ENCODE peak calls at places on chromosome 14, in five cellular contexts. One of them, this sample, is unnamed.
A peak's percentile ranks its signal among the peaks of the same experiment; 100 is the strongest.

GRCh38 chr14:33126433-33126832 is 187.8 kb downstream of the NPAS3 start:
- DNase-seq in progenitor cell of endocrine pancreas: no peak
- DNase-seq in globus pallidus: no peak
- DNase-seq in CD4-positive, alpha-beta memory T cell: no peak
- DNase-seq in AG09309: no peak
- DNase-seq in this sample: no peak

GRCh38 chr14:29175706-29176105 is 409.1 kb downstream of the FOXG1 start:
- DNase-seq in CD4-positive, alpha-beta memory T cell: no peak
- DNase-seq in AG09309: no peak
- DNase-seq in progenitor cell of endocrine pancreas: no peak
- DNase-seq in globus pallidus: no peak
- DNase-seq in this sample: no peak

GRCh38 chr14:52023518-52023917 is 34.2 kb downstream of the RTRAF start:
- DNase-seq in progenitor cell of endocrine pancreas: no peak
- DNase-seq in globus pallidus: no peak
- DNase-seq in AG09309: no peak
- DNase-seq in CD4-positive, alpha-beta memory T cell: no peak
- DNase-seq in this sample: peak; percentile 55

GRCh38 chr14:71362920-71363584 is 455.8 kb downstream of the PCNX1 start:
- DNase-seq in progenitor cell of endocrine pancreas: no peak
- DNase-seq in globus pallidus: no peak
- DNase-seq in AG09309: no peak
- DNase-seq in CD4-positive, alpha-beta memory T cell: no peak
- DNase-seq in this sample: no peak

GRCh38 chr14:64835431-64835830 is 44.3 kb downstream of the SPTB start:
- DNase-seq in globus pallidus: no peak
- DNase-seq in AG09309: no peak
- DNase-seq in CD4-positive, alpha-beta memory T cell: no peak
- DNase-seq in progenitor cell of endocrine pancreas: no peak
- DNase-seq in this sample: no peak

GRCh38 chr14:65302571-65303184 is 109.9 kb upstream of the FUT8 start:
- DNase-seq in CD4-positive, alpha-beta memory T cell: no peak
- DNase-seq in progenitor cell of endocrine pancreas: no peak
- DNase-seq in globus pallidus: no peak
- DNase-seq in AG09309: no peak
- DNase-seq in this sample: no peak

GRCh38 chr14:36655963-36656768 is 5.5 kb upstream of the PAX9 start:
- DNase-seq in progenitor cell of endocrine pancreas: peak; percentile 67
- DNase-seq in CD4-positive, alpha-beta memory T cell: peak; percentile 32
- DNase-seq in AG09309: no peak
- DNase-seq in globus pallidus: no peak
- DNase-seq in this sample: no peak

GRCh38 chr14:74257078-74257987 is 18.1 kb downstream of the VSX2 start:
- DNase-seq in CD4-positive, alpha-beta memory T cell: no peak
- DNase-seq in progenitor cell of endocrine pancreas: peak; percentile 41
- DNase-seq in AG09309: no peak
- DNase-seq in globus pallidus: peak; percentile 28
- DNase-seq in this sample: no peak

GRCh38 chr14:100350283-100350926 is 27.3 kb downstream of the SLC25A47 start:
- DNase-seq in progenitor cell of endocrine pancreas: no peak
- DNase-seq in CD4-positive, alpha-beta memory T cell: no peak
- DNase-seq in AG09309: no peak
- DNase-seq in globus pallidus: peak; percentile 19
- DNase-seq in this sample: no peak

GRCh38 chr14:31936100-31936499 is 141.0 kb upstream of the ARHGAP5 start:
- DNase-seq in CD4-positive, alpha-beta memory T cell: no peak
- DNase-seq in progenitor cell of endocrine pancreas: no peak
- DNase-seq in AG09309: no peak
- DNase-seq in globus pallidus: no peak
- DNase-seq in this sample: no peak

GRCh38 chr14:45559626-45560025 is 306.6 kb upstream of the MIS18BP1 start:
- DNase-seq in progenitor cell of endocrine pancreas: no peak
- DNase-seq in CD4-positive, alpha-beta memory T cell: no peak
- DNase-seq in AG09309: no peak
- DNase-seq in globus pallidus: no peak
- DNase-seq in this sample: no peak

GRCh38 chr14:38297681-38298080 is 41.8 kb upstream of the CLEC14A start:
- DNase-seq in CD4-positive, alpha-beta memory T cell: no peak
- DNase-seq in progenitor cell of endocrine pancreas: no peak
- DNase-seq in globus pallidus: no peak
- DNase-seq in AG09309: no peak
- DNase-seq in this sample: peak; percentile 7

GRCh38 chr14:59310644-59311043 is 122.2 kb downstream of the DAAM1 start:
- DNase-seq in CD4-positive, alpha-beta memory T cell: no peak
- DNase-seq in globus pallidus: no peak
- DNase-seq in progenitor cell of endocrine pancreas: no peak
- DNase-seq in AG09309: no peak
- DNase-seq in this sample: no peak

GRCh38 chr14:95533391-95533821 is 1.4 kb upstream of the GLRX5 start:
- DNase-seq in AG09309: no peak
- DNase-seq in globus pallidus: no peak
- DNase-seq in progenitor cell of endocrine pancreas: no peak
- DNase-seq in CD4-positive, alpha-beta memory T cell: peak; percentile 55
- DNase-seq in this sample: no peak

GRCh38 chr14:23034498-23035302 is at the start of gene PSMB5:
- DNase-seq in CD4-positive, alpha-beta memory T cell: peak; percentile 96
- DNase-seq in AG09309: peak; percentile 85
- DNase-seq in globus pallidus: peak; percentile 95
- DNase-seq in progenitor cell of endocrine pancreas: peak; percentile 64
- DNase-seq in this sample: peak; percentile 73

GRCh38 chr14:57957441-57957840 is 91.5 kb upstream of the SLC35F4 start:
- DNase-seq in progenitor cell of endocrine pancreas: no peak
- DNase-seq in AG09309: no peak
- DNase-seq in globus pallidus: no peak
- DNase-seq in CD4-positive, alpha-beta memory T cell: no peak
- DNase-seq in this sample: no peak

GRCh38 chr14:47276931-47277330 is 398.5 kb downstream of the MDGA2 start:
- DNase-seq in CD4-positive, alpha-beta memory T cell: no peak
- DNase-seq in progenitor cell of endocrine pancreas: no peak
- DNase-seq in AG09309: no peak
- DNase-seq in globus pallidus: no peak
- DNase-seq in this sample: no peak

GRCh38 chr14:36511981-36512584 is 7.9 kb downstream of the NKX2-1 start:
- DNase-seq in AG09309: no peak
- DNase-seq in CD4-positive, alpha-beta memory T cell: no peak
- DNase-seq in globus pallidus: no peak
- DNase-seq in progenitor cell of endocrine pancreas: no peak
- DNase-seq in this sample: no peak

GRCh38 chr14:34466691-34467090 is 4.7 kb upstream of the SPTSSA start:
- DNase-seq in globus pallidus: no peak
- DNase-seq in progenitor cell of endocrine pancreas: no peak
- DNase-seq in CD4-positive, alpha-beta memory T cell: no peak
- DNase-seq in AG09309: no peak
- DNase-seq in this sample: no peak

GRCh38 chr14:76904740-76905569 is 78.7 kb downstream of the LRRC74A start:
- DNase-seq in AG09309: peak; percentile 96
- DNase-seq in progenitor cell of endocrine pancreas: no peak
- DNase-seq in CD4-positive, alpha-beta memory T cell: peak; percentile 85
- DNase-seq in globus pallidus: no peak
- DNase-seq in this sample: peak; percentile 92

GRCh38 chr14:65344011-65344410 is 68.5 kb upstream of the FUT8 start:
- DNase-seq in globus pallidus: no peak
- DNase-seq in CD4-positive, alpha-beta memory T cell: no peak
- DNase-seq in AG09309: no peak
- DNase-seq in progenitor cell of endocrine pancreas: no peak
- DNase-seq in this sample: no peak

GRCh38 chr14:89227490-89227834 is 189.6 kb downstream of the FOXN3 start:
- DNase-seq in progenitor cell of endocrine pancreas: no peak
- DNase-seq in globus pallidus: no peak
- DNase-seq in CD4-positive, alpha-beta memory T cell: no peak
- DNase-seq in AG09309: peak; percentile 14
- DNase-seq in this sample: no peak

GRCh38 chr14:89388853-89389252 is 28.2 kb downstream of the FOXN3 start:
- DNase-seq in AG09309: no peak
- DNase-seq in globus pallidus: no peak
- DNase-seq in CD4-positive, alpha-beta memory T cell: no peak
- DNase-seq in progenitor cell of endocrine pancreas: no peak
- DNase-seq in this sample: no peak

GRCh38 chr14:100199240-100199860 is 39.6 kb upstream of the YY1 start:
- DNase-seq in AG09309: no peak
- DNase-seq in CD4-positive, alpha-beta memory T cell: no peak
- DNase-seq in globus pallidus: no peak
- DNase-seq in progenitor cell of endocrine pancreas: no peak
- DNase-seq in this sample: no peak

GRCh38 chr14:49679271-49679670 is 8.7 kb downstream of the POLE2 start:
- DNase-seq in CD4-positive, alpha-beta memory T cell: no peak
- DNase-seq in globus pallidus: no peak
- DNase-seq in progenitor cell of endocrine pancreas: no peak
- DNase-seq in AG09309: no peak
- DNase-seq in this sample: no peak

GRCh38 chr14:104665663-104666522 is 23.5 kb upstream of the INF2 start:
- DNase-seq in CD4-positive, alpha-beta memory T cell: peak; percentile 65
- DNase-seq in progenitor cell of endocrine pancreas: peak; percentile 56
- DNase-seq in globus pallidus: peak; percentile 99
- DNase-seq in AG09309: no peak
- DNase-seq in this sample: no peak

GRCh38 chr14:32421781-32422180 is 92.7 kb downstream of the AKAP6 start:
- DNase-seq in progenitor cell of endocrine pancreas: no peak
- DNase-seq in CD4-positive, alpha-beta memory T cell: no peak
- DNase-seq in AG09309: no peak
- DNase-seq in globus pallidus: no peak
- DNase-seq in this sample: no peak

GRCh38 chr14:23153891-23154796 is 29.3 kb downstream of the SLC7A8 start:
- DNase-seq in globus pallidus: no peak
- DNase-seq in progenitor cell of endocrine pancreas: no peak
- DNase-seq in CD4-positive, alpha-beta memory T cell: no peak
- DNase-seq in AG09309: peak; percentile 62
- DNase-seq in this sample: no peak

GRCh38 chr14:77031680-77032482 is 3.4 kb upstream of the IRF2BPL start:
- DNase-seq in CD4-positive, alpha-beta memory T cell: peak; percentile 54
- DNase-seq in AG09309: no peak
- DNase-seq in progenitor cell of endocrine pancreas: no peak
- DNase-seq in globus pallidus: no peak
- DNase-seq in this sample: no peak

GRCh38 chr14:104925941-104926609 is 1.4 kb downstream of the PLD4 start:
- DNase-seq in AG09309: no peak
- DNase-seq in CD4-positive, alpha-beta memory T cell: no peak
- DNase-seq in progenitor cell of endocrine pancreas: no peak
- DNase-seq in globus pallidus: no peak
- DNase-seq in this sample: no peak

GRCh38 chr14:58987601-58988000 is 200.9 kb upstream of the DAAM1 start:
- DNase-seq in AG09309: no peak
- DNase-seq in CD4-positive, alpha-beta memory T cell: no peak
- DNase-seq in progenitor cell of endocrine pancreas: no peak
- DNase-seq in globus pallidus: no peak
- DNase-seq in this sample: no peak

GRCh38 chr14:29442720-29443119 is 484.9 kb downstream of the PRKD1 start:
- DNase-seq in globus pallidus: no peak
- DNase-seq in CD4-positive, alpha-beta memory T cell: no peak
- DNase-seq in AG09309: peak; percentile 18
- DNase-seq in progenitor cell of endocrine pancreas: no peak
- DNase-seq in this sample: no peak

GRCh38 chr14:55571125-55571889 is 8.7 kb upstream of the KTN1 start:
- DNase-seq in CD4-positive, alpha-beta memory T cell: no peak
- DNase-seq in progenitor cell of endocrine pancreas: no peak
- DNase-seq in globus pallidus: no peak
- DNase-seq in AG09309: no peak
- DNase-seq in this sample: no peak

GRCh38 chr14:44945264-44945663 is 16.5 kb downstream of the KLHL28 start:
- DNase-seq in globus pallidus: no peak
- DNase-seq in CD4-positive, alpha-beta memory T cell: no peak
- DNase-seq in progenitor cell of endocrine pancreas: no peak
- DNase-seq in AG09309: peak; percentile 89
- DNase-seq in this sample: peak; percentile 87

This sample was measured in AG04449.